ENCODE peak calls at places on chromosome 11, in six cellular contexts. One of them, this sample, is unnamed. For H3K27me3 and H3K36me3, the result is how much of the 10 kb centered on the place peaks cover.

GRCh38 chr11:36346562-36347383 is 50.7 kb downstream of the PRR5L start:
- DNase-seq in prostate gland: no peak
- DNase-seq in body of pancreas: no peak
- DNase-seq in effector memory CD4-positive, alpha-beta T cell: no peak
- DNase-seq in uterus: no peak
- DNase-seq in aorta: no peak
- DNase-seq in this sample: no peak

GRCh38 chr11:108616549-108616948 is 23.0 kb upstream of the EXPH5 start:
- DNase-seq in aorta: no peak
- DNase-seq in prostate gland: no peak
- DNase-seq in body of pancreas: no peak
- DNase-seq in effector memory CD4-positive, alpha-beta T cell: no peak
- DNase-seq in uterus: no peak
- DNase-seq in this sample: no peak

GRCh38 chr11:65862941-65863888 is 3.0 kb downstream of the MUS81 start:
- DNase-seq in prostate gland: no peak
- DNase-seq in effector memory CD4-positive, alpha-beta T cell: no peak
- DNase-seq in aorta: peak
- DNase-seq in body of pancreas: peak
- DNase-seq in uterus: peak
- DNase-seq in this sample: no peak

GRCh38 chr11:4464216-4465159 is 15.4 kb downstream of the OR52K2 start:
- DNase-seq in effector memory CD4-positive, alpha-beta T cell: no peak
- DNase-seq in uterus: no peak
- DNase-seq in body of pancreas: no peak
- DNase-seq in aorta: no peak
- DNase-seq in prostate gland: no peak
- DNase-seq in this sample: no peak

GRCh38 chr11:17273668-17274321 is 2.7 kb upstream of the NUCB2 start:
- DNase-seq in effector memory CD4-positive, alpha-beta T cell: no peak
- DNase-seq in uterus: no peak
- DNase-seq in body of pancreas: no peak
- DNase-seq in aorta: no peak
- DNase-seq in prostate gland: no peak
- DNase-seq in this sample: no peak

GRCh38 chr11:5514841-5515240 is 1.7 kb downstream of the UBQLNL start:
- DNase-seq in effector memory CD4-positive, alpha-beta T cell: no peak
- DNase-seq in prostate gland: no peak
- DNase-seq in aorta: no peak
- DNase-seq in body of pancreas: no peak
- DNase-seq in uterus: no peak
- DNase-seq in this sample: no peak

GRCh38 chr11:74487875-74488274 is 5.6 kb downstream of the LIPT2 start:
- DNase-seq in body of pancreas: no peak
- DNase-seq in uterus: no peak
- DNase-seq in prostate gland: no peak
- DNase-seq in effector memory CD4-positive, alpha-beta T cell: no peak
- DNase-seq in aorta: peak
- DNase-seq in this sample: no peak

GRCh38 chr11:123460006-123460700 is 30.1 kb downstream of the GRAMD1B start:
- DNase-seq in aorta: no peak
- DNase-seq in uterus: no peak
- DNase-seq in effector memory CD4-positive, alpha-beta T cell: no peak
- DNase-seq in prostate gland: no peak
- DNase-seq in body of pancreas: no peak
- DNase-seq in this sample: no peak

GRCh38 chr11:8325905-8326304 is 62.2 kb upstream of the LMO1 start:
- DNase-seq in prostate gland: no peak
- DNase-seq in body of pancreas: no peak
- DNase-seq in effector memory CD4-positive, alpha-beta T cell: no peak
- DNase-seq in uterus: no peak
- DNase-seq in aorta: peak
- DNase-seq in this sample: no peak

GRCh38 chr11:99366476-99366992 is 345.8 kb downstream of the CNTN5 start:
- DNase-seq in body of pancreas: no peak
- DNase-seq in aorta: no peak
- DNase-seq in uterus: no peak
- DNase-seq in effector memory CD4-positive, alpha-beta T cell: no peak
- DNase-seq in prostate gland: no peak
- DNase-seq in this sample: no peak

GRCh38 chr11:1230121-1230455 is 7.2 kb downstream of the MUC5B start:
- DNase-seq in prostate gland: no peak
- DNase-seq in aorta: peak
- DNase-seq in uterus: no peak
- DNase-seq in body of pancreas: no peak
- DNase-seq in effector memory CD4-positive, alpha-beta T cell: no peak
- DNase-seq in this sample: no peak

GRCh38 chr11:86608251-86608799 is 64.1 kb downstream of the ME3 start:
- DNase-seq in effector memory CD4-positive, alpha-beta T cell: no peak
- DNase-seq in aorta: peak
- DNase-seq in body of pancreas: peak
- DNase-seq in uterus: peak
- DNase-seq in prostate gland: peak
- DNase-seq in this sample: no peak

GRCh38 chr11:95231881-95232605 is 1.0 kb upstream of the SESN3 start:
- DNase-seq in prostate gland: peak
- DNase-seq in body of pancreas: peak
- DNase-seq in uterus: peak
- DNase-seq in effector memory CD4-positive, alpha-beta T cell: peak
- DNase-seq in aorta: peak
- DNase-seq in this sample: peak

GRCh38 chr11:61787928-61788491 is 4.4 kb downstream of the TMEM258 start:
- DNase-seq in uterus: no peak
- DNase-seq in effector memory CD4-positive, alpha-beta T cell: no peak
- DNase-seq in prostate gland: no peak
- DNase-seq in aorta: no peak
- DNase-seq in body of pancreas: peak
- DNase-seq in this sample: no peak

GRCh38 chr11:2518112-2518982 is 73.5 kb downstream of the KCNQ1 start:
- DNase-seq in uterus: peak
- DNase-seq in prostate gland: no peak
- DNase-seq in aorta: peak
- DNase-seq in effector memory CD4-positive, alpha-beta T cell: no peak
- DNase-seq in body of pancreas: peak
- DNase-seq in this sample: no peak

GRCh38 chr11:123407996-123408597 is 22.0 kb upstream of the GRAMD1B start:
- DNase-seq in prostate gland: no peak
- DNase-seq in body of pancreas: no peak
- DNase-seq in effector memory CD4-positive, alpha-beta T cell: no peak
- DNase-seq in aorta: no peak
- DNase-seq in uterus: no peak
- DNase-seq in this sample: no peak

GRCh38 chr11:106974831-106975230 is 43.4 kb downstream of the GUCY1A2 start:
- DNase-seq in aorta: no peak
- DNase-seq in effector memory CD4-positive, alpha-beta T cell: no peak
- DNase-seq in body of pancreas: no peak
- DNase-seq in uterus: no peak
- DNase-seq in prostate gland: no peak
- DNase-seq in this sample: no peak

GRCh38 chr11:69941546-69942332 is 122.5 kb upstream of the FGF3 start:
- DNase-seq in prostate gland: no peak
- DNase-seq in body of pancreas: no peak
- DNase-seq in effector memory CD4-positive, alpha-beta T cell: no peak
- DNase-seq in aorta: peak
- DNase-seq in uterus: no peak
- DNase-seq in this sample: no peak

GRCh38 chr11:3160252-3161031 is 4.7 kb downstream of the OSBPL5 start:
- DNase-seq in body of pancreas: peak
- DNase-seq in prostate gland: peak
- DNase-seq in aorta: peak
- DNase-seq in effector memory CD4-positive, alpha-beta T cell: no peak
- DNase-seq in uterus: peak
- DNase-seq in this sample: no peak

GRCh38 chr11:6298605-6299004 is 21.7 kb downstream of the CAVIN3 start:
- DNase-seq in body of pancreas: peak
- DNase-seq in prostate gland: no peak
- DNase-seq in effector memory CD4-positive, alpha-beta T cell: no peak
- DNase-seq in uterus: no peak
- DNase-seq in aorta: peak
- DNase-seq in this sample: no peak

GRCh38 chr11:93541154-93541553 is 2.0 kb downstream of the SMCO4 start:
- DNase-seq in effector memory CD4-positive, alpha-beta T cell: no peak
- DNase-seq in body of pancreas: no peak
- DNase-seq in uterus: no peak
- DNase-seq in aorta: no peak
- DNase-seq in prostate gland: no peak
- DNase-seq in this sample: no peak

GRCh38 chr11:87967459-87967858 is 207.8 kb downstream of the RAB38 start:
- DNase-seq in aorta: no peak
- DNase-seq in body of pancreas: no peak
- DNase-seq in prostate gland: no peak
- DNase-seq in effector memory CD4-positive, alpha-beta T cell: no peak
- DNase-seq in uterus: no peak
- DNase-seq in this sample: no peak

GRCh38 chr11:113240389-113240788 is 74.0 kb upstream of the TTC12 start:
- DNase-seq in aorta: no peak
- DNase-seq in prostate gland: no peak
- DNase-seq in effector memory CD4-positive, alpha-beta T cell: no peak
- DNase-seq in body of pancreas: no peak
- DNase-seq in uterus: no peak
- DNase-seq in this sample: no peak

DNA sequence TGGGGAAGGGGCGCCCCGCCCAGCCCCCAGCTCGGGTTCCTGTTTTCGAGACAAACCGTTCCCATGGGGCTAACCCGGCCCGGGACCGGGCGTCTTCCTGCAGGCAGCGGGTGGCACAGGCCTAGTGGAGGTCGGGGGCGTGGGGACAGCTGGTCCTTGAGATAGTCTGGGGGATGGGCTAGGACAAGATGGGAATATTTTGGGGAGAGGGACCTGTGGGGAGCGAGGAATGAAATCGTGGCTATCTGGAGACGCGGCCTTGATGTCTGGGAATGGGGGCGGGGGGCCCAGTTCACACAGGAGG is 1.2 kb upstream of the RASGRP2 start:
- DNase-seq in prostate gland: no peak
- DNase-seq in aorta: peak
- DNase-seq in uterus: peak
- DNase-seq in effector memory CD4-positive, alpha-beta T cell: peak
- DNase-seq in body of pancreas: peak
- DNase-seq in this sample: peak
- H3K27me3 ChIP-seq in prostate gland: under half
- H3K27me3 ChIP-seq in aorta: under half
- H3K27me3 ChIP-seq in uterus: under half
- H3K27me3 ChIP-seq in effector memory CD4-positive, alpha-beta T cell: under half
- H3K27me3 ChIP-seq in body of pancreas: under half
- H3K27me3 ChIP-seq in this sample: under half

GRCh38 chr11:114247070-114247789 is 49.0 kb upstream of the NNMT start:
- DNase-seq in prostate gland: no peak
- DNase-seq in effector memory CD4-positive, alpha-beta T cell: no peak
- DNase-seq in uterus: no peak
- DNase-seq in aorta: no peak
- DNase-seq in body of pancreas: no peak
- DNase-seq in this sample: no peak

GRCh38 chr11:114246321-114247069 is 49.7 kb upstream of the NNMT start:
- DNase-seq in aorta: no peak
- DNase-seq in uterus: no peak
- DNase-seq in effector memory CD4-positive, alpha-beta T cell: no peak
- DNase-seq in body of pancreas: no peak
- DNase-seq in prostate gland: no peak
- DNase-seq in this sample: no peak

GRCh38 chr11:114242032-114242431 is 54.2 kb upstream of the NNMT start:
- DNase-seq in effector memory CD4-positive, alpha-beta T cell: no peak
- DNase-seq in prostate gland: no peak
- DNase-seq in uterus: no peak
- DNase-seq in body of pancreas: no peak
- DNase-seq in aorta: no peak
- DNase-seq in this sample: no peak

GRCh38 chr11:114243461-114244372 is 52.5 kb upstream of the NNMT start:
- DNase-seq in uterus: no peak
- DNase-seq in effector memory CD4-positive, alpha-beta T cell: no peak
- DNase-seq in prostate gland: no peak
- DNase-seq in body of pancreas: no peak
- DNase-seq in aorta: no peak
- DNase-seq in this sample: no peak

GRCh38 chr11:114244995-114245394 is 51.2 kb upstream of the NNMT start:
- DNase-seq in body of pancreas: no peak
- DNase-seq in effector memory CD4-positive, alpha-beta T cell: no peak
- DNase-seq in prostate gland: no peak
- DNase-seq in aorta: no peak
- DNase-seq in uterus: no peak
- DNase-seq in this sample: no peak
- H3K36me3 ChIP-seq in body of pancreas: half or more
- H3K36me3 ChIP-seq in effector memory CD4-positive, alpha-beta T cell: under half
- H3K36me3 ChIP-seq in prostate gland: under half
- H3K36me3 ChIP-seq in aorta: under half
- H3K36me3 ChIP-seq in uterus: under half
- H3K36me3 ChIP-seq in this sample: under half

DNA sequence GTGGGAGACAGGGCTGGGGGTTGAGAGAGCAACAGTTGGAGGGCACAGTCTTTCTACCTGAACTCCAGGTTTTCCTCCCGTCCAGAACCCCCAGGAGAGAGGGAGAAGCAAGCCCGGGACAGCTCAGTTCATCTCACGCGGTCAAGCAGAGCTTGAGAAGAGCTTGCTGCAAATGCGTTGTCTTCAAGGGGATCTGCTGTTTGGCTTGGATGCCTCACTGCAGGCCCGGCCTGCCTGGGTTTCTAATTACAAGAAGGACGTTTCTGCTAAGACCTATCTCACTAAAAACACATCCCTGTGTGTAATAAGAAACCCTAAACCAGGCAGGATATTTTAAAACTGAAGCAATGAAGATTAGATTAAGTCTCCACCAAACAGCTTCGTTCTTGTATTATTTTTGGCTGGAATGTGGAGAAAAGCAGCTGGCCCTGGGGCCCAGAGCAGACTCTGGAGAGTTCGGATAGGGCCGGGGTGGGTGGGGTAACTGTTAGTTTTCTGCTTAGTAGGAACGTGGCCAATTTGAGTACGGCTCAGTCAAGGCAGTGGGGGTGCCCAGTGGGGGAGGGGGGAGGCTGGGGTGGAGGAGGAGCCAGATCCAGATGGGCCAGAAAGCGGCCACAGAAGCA is 6.0 kb downstream of the PKNOX2 start:
- DNase-seq in prostate gland: no peak
- DNase-seq in effector memory CD4-positive, alpha-beta T cell: no peak
- DNase-seq in uterus: peak
- DNase-seq in aorta: peak
- DNase-seq in body of pancreas: peak
- DNase-seq in this sample: no peak
- H3K4me3 ChIP-seq in prostate gland: no peak
- H3K4me3 ChIP-seq in effector memory CD4-positive, alpha-beta T cell: no peak
- H3K4me3 ChIP-seq in uterus: no peak
- H3K4me3 ChIP-seq in aorta: no peak
- H3K4me3 ChIP-seq in body of pancreas: no peak
- H3K4me3 ChIP-seq in this sample: no peak

GRCh38 chr11:32427935-32428664 is 7.2 kb downstream of the WT1 start:
- DNase-seq in body of pancreas: no peak
- DNase-seq in prostate gland: no peak
- DNase-seq in uterus: no peak
- DNase-seq in effector memory CD4-positive, alpha-beta T cell: no peak
- DNase-seq in aorta: no peak
- DNase-seq in this sample: no peak
- H3K27me3 ChIP-seq in body of pancreas: under half
- H3K27me3 ChIP-seq in prostate gland: under half
- H3K27me3 ChIP-seq in uterus: under half
- H3K27me3 ChIP-seq in effector memory CD4-positive, alpha-beta T cell: under half
- H3K27me3 ChIP-seq in aorta: under half
- H3K27me3 ChIP-seq in this sample: under half

GRCh38 chr11:33701302-33701701 is 676 bp upstream of the C11orf91 start:
- DNase-seq in uterus: no peak
- DNase-seq in body of pancreas: no peak
- DNase-seq in aorta: no peak
- DNase-seq in effector memory CD4-positive, alpha-beta T cell: no peak
- DNase-seq in prostate gland: no peak
- DNase-seq in this sample: no peak
- H3K36me3 ChIP-seq in uterus: under half
- H3K36me3 ChIP-seq in body of pancreas: under half
- H3K36me3 ChIP-seq in aorta: under half
- H3K36me3 ChIP-seq in effector memory CD4-positive, alpha-beta T cell: under half
- H3K36me3 ChIP-seq in prostate gland: under half
- H3K36me3 ChIP-seq in this sample: under half

GRCh38 chr11:44835979-44836378 is 109.2 kb downstream of the TSPAN18 start:
- DNase-seq in aorta: no peak
- DNase-seq in body of pancreas: no peak
- DNase-seq in prostate gland: no peak
- DNase-seq in uterus: no peak
- DNase-seq in effector memory CD4-positive, alpha-beta T cell: no peak
- DNase-seq in this sample: no peak
- H3K4me3 ChIP-seq in aorta: no peak
- H3K4me3 ChIP-seq in body of pancreas: no peak
- H3K4me3 ChIP-seq in prostate gland: no peak
- H3K4me3 ChIP-seq in uterus: no peak
- H3K4me3 ChIP-seq in effector memory CD4-positive, alpha-beta T cell: no peak
- H3K4me3 ChIP-seq in this sample: no peak